ENCODE peak calls at places on chromosomes 4 and X, in four cellular contexts. One of them, this sample, is unnamed.

GRCh38 chr4:100016191-100016590 is 66.1 kb upstream of the H2AZ1 start:
- DNase-seq in WTC11: no peak
- DNase-seq in K562: no peak
- DNase-seq in GM12878: no peak
- DNase-seq in this sample: no peak

GRCh38 chr4:82429728-82430192 is 502 bp downstream of the HNRNPDL start:
- DNase-seq in WTC11: peak
- DNase-seq in K562: no peak
- DNase-seq in GM12878: no peak
- DNase-seq in this sample: peak

GRCh38 chr4:119286377-119287002 is 35.4 kb downstream of the FABP2 start:
- DNase-seq in WTC11: no peak
- DNase-seq in K562: no peak
- DNase-seq in GM12878: no peak
- DNase-seq in this sample: peak

GRCh38 chr4:28167411-28167810 is 1306.8 kb downstream of the STIM2 start:
- DNase-seq in WTC11: no peak
- DNase-seq in K562: no peak
- DNase-seq in GM12878: no peak
- DNase-seq in this sample: no peak

GRCh38 chr4:82043081-82043808 is 330.5 kb downstream of the HNRNPD start:
- DNase-seq in WTC11: peak
- DNase-seq in K562: peak
- DNase-seq in GM12878: no peak
- DNase-seq in this sample: peak

GRCh38 chr4:43271946-43272345 is 379.4 kb downstream of the GRXCR1 start:
- DNase-seq in WTC11: no peak
- DNase-seq in K562: no peak
- DNase-seq in GM12878: no peak
- DNase-seq in this sample: no peak

GRCh38 chr4:8469550-8469949 is 29.0 kb downstream of the TRMT44 start:
- DNase-seq in WTC11: no peak
- DNase-seq in K562: no peak
- DNase-seq in GM12878: no peak
- DNase-seq in this sample: no peak

GRCh38 chrX:29728639-29729038 is 486.7 kb upstream of the MAGEB2 start:
- DNase-seq in WTC11: no peak
- DNase-seq in K562: no peak
- DNase-seq in GM12878: no peak
- DNase-seq in this sample: no peak

GRCh38 chr4:8177956-8178355 is 19.3 kb upstream of the ABLIM2 start:
- DNase-seq in WTC11: no peak
- DNase-seq in K562: no peak
- DNase-seq in GM12878: no peak
- DNase-seq in this sample: no peak

GRCh38 chr4:156201050-156201449 is 247.4 kb upstream of the CTSO start:
- DNase-seq in WTC11: no peak
- DNase-seq in K562: no peak
- DNase-seq in GM12878: peak
- DNase-seq in this sample: no peak

GRCh38 chrX:38220936-38221386 is 290 bp upstream of the SRPX start:
- DNase-seq in WTC11: no peak
- DNase-seq in K562: no peak
- DNase-seq in GM12878: no peak
- DNase-seq in this sample: no peak

GRCh38 chrX:72478853-72479252 is 93.8 kb downstream of the HDAC8 start:
- DNase-seq in WTC11: no peak
- DNase-seq in K562: no peak
- DNase-seq in GM12878: no peak
- DNase-seq in this sample: no peak

GRCh38 chr4:566508-567295 is 9.4 kb downstream of the TMEM271 start:
- DNase-seq in WTC11: no peak
- DNase-seq in K562: peak
- DNase-seq in GM12878: no peak
- DNase-seq in this sample: no peak

GRCh38 chr4:63505714-63506460 is 903.4 kb downstream of the TECRL start:
- DNase-seq in WTC11: peak
- DNase-seq in K562: no peak
- DNase-seq in GM12878: no peak
- DNase-seq in this sample: peak

GRCh38 chrX:38214551-38214950 is 6.1 kb downstream of the SRPX start:
- DNase-seq in WTC11: no peak
- DNase-seq in K562: no peak
- DNase-seq in GM12878: no peak
- DNase-seq in this sample: no peak

GRCh38 chrX:138765061-138765460 is 53.5 kb upstream of the FGF13 start:
- DNase-seq in WTC11: no peak
- DNase-seq in K562: no peak
- DNase-seq in GM12878: no peak
- DNase-seq in this sample: no peak

GRCh38 chr4:78624048-78624447 is 72.5 kb downstream of the ANXA3 start:
- DNase-seq in WTC11: no peak
- DNase-seq in K562: no peak
- DNase-seq in GM12878: no peak
- DNase-seq in this sample: no peak
- TF ChIP-seq CREB1 in WTC11: no peak
- TF ChIP-seq CREB1 in K562: no peak
- TF ChIP-seq CREB1 in GM12878: no peak
- TF ChIP-seq CREB1 in this sample: no peak

GRCh38 chr4:87462102-87462501 is 39.7 kb downstream of the NUDT9 start:
- DNase-seq in WTC11: no peak
- DNase-seq in K562: no peak
- DNase-seq in GM12878: no peak
- DNase-seq in this sample: no peak
- TF ChIP-seq CREB1 in WTC11: no peak
- TF ChIP-seq CREB1 in K562: no peak
- TF ChIP-seq CREB1 in GM12878: no peak
- TF ChIP-seq CREB1 in this sample: no peak

DNA sequence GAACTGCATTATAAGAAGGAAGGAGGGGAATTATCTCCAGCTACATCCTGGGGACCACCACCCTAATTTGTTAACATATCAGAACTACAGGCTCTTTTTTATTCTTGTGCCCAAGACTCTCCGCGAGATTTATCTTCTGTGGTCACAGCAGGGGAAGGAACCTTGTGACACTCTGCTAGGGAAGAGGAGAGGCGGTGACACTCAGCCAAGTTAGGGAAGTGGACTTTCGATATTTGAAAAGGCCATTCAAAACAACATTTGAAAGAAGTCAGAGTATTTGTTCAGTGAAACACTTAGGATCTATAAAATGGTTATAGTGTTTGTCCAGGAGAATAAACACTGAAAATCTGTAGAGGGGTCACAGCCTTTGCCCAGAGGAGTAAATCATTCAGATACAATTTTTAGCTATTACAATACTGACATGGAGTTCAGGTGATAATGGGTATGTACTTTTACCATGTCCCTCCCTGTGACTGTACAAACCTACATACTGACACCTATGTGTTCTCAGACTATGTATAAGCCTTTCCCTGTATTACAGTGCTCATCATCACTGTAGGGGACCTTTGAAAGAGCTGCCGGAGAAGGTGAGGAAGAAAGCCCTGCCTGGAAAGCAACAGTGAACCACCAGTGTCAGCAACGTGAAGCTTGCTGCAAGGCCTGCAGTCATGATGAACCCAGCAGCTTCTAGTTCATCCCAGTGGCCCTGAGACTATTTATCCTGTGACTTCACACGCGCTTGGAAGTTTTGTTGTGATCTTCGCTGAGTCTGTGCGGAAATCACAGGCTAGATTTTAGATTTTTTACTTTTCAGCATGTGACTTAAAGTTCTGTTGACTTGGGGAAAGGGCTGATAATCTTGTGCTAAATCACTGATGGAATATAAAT is 8.5 kb upstream of the PTTG2 start:
- DNase-seq in WTC11: no peak
- DNase-seq in K562: no peak
- DNase-seq in GM12878: no peak
- DNase-seq in this sample: no peak
- TF ChIP-seq CREB1 in WTC11: no peak
- TF ChIP-seq CREB1 in K562: no peak
- TF ChIP-seq CREB1 in GM12878: no peak
- TF ChIP-seq CREB1 in this sample: no peak

DNA sequence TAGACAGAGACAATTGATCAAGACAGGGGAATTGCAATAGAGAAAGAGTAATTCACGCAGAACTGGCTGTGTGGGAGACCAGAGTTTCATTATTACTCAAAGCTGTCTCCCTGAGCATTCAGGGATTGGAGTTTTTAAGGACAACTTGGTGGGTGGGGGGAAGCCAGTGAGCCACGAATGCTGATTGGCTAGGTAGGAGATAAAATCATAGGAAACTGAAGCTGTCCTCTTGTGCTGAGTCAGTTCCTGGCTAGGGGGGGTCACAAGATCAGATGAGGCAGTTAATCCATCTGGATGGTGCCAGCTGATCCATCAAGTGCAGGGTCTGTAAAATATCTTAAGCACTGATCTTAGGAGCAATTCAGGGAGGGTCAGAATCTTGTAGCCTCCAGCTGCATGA is 358.6 kb downstream of the GPM6A start:
- DNase-seq in WTC11: no peak
- DNase-seq in K562: no peak
- DNase-seq in GM12878: no peak
- DNase-seq in this sample: no peak
- TF ChIP-seq CREB1 in WTC11: no peak
- TF ChIP-seq CREB1 in K562: no peak
- TF ChIP-seq CREB1 in GM12878: no peak
- TF ChIP-seq CREB1 in this sample: no peak

DNA sequence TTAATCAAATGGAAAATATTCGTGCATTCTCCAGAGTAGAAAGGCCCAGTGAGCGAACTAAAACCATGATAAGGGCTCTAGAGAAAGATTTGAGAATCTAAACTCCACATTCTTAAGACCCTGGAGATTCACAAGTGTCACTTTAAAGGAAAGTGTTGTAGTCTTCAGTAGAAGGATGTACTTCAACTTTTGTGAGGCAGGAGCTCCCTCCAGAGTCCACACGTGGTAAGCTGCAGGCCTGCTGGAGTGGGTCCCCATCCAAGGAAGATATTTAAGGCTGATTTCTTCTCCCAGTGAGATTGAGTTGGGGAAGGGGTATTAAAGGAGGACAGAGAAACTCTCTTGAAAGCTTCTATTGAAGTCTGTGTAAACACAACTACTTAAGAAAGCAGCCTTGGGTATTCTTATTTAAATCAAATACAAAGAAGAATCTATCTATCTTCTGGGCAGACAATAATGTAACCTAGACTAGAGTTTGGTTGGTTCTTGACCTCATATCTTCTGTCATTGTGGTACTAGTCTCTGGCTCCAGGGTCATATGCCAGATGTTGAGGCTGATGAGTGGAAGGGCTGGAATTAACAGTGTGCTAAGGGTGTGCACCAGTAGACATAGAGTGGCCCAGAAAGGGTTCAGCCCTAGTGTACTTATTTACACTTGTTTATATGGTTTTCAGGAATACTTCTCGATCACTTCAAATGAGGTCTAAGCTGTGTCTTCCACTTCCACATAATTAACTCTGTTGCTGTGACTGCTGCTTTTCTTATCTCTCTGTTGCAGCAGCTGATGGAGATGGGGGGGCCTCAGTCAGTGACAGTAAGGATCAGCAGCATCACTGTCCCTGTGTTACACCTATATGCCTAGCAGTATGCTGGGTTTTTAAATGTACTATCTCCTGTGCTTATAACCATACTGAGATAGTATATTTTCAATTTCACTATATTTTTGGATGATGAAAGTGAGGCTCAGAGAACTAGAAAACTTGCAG is 76.1 kb downstream of the HMGB2 start:
- DNase-seq in WTC11: peak
- DNase-seq in K562: peak
- DNase-seq in GM12878: no peak
- DNase-seq in this sample: peak
- TF ChIP-seq CREB1 in WTC11: no peak
- TF ChIP-seq CREB1 in K562: no peak
- TF ChIP-seq CREB1 in GM12878: no peak
- TF ChIP-seq CREB1 in this sample: no peak

DNA sequence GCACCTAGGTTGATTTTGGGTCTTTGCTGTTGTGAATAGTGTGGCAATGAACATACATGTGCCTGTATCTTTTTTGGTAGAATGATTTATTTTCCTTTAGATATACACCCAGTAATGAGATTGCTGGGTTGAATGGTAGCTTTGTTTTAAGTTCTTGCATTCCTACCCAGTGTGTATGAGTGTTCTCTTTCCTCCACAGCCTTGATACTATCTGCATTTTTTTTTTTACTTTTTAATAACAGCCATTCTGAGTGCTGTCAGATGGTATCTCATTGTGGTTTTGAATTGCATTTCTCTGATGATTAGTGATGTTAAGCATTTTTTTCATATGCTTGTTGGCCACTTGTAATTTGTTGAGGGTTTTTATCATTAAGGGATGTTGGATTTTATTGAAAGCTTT is 351.8 kb upstream of the GNPDA2 start:
- DNase-seq in WTC11: no peak
- DNase-seq in K562: no peak
- DNase-seq in GM12878: no peak
- DNase-seq in this sample: no peak
- TF ChIP-seq CREB1 in WTC11: no peak
- TF ChIP-seq CREB1 in K562: no peak
- TF ChIP-seq CREB1 in GM12878: no peak
- TF ChIP-seq CREB1 in this sample: no peak

DNA sequence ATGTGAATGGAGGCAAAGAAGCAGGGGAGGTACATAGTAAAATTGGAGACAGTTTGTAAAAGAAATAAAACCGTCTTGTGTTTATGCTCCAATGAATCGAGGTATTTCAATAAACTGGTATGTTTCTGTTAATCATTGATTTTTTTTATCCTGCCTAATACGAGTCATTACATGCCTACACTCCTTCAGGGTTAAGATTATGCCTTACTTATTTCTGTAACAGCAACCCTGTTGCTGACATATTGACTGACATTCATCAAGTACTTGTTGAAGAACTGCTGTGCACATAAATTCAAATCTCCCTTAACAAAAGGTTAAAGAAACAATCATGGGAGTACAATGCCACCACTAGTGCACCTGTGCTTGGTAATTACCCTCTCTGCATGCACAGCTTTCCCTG is 431.1 kb downstream of the KCNIP4 start:
- DNase-seq in WTC11: no peak
- DNase-seq in K562: no peak
- DNase-seq in GM12878: no peak
- DNase-seq in this sample: no peak
- TF ChIP-seq CREB1 in WTC11: no peak
- TF ChIP-seq CREB1 in K562: no peak
- TF ChIP-seq CREB1 in GM12878: no peak
- TF ChIP-seq CREB1 in this sample: no peak

GRCh38 chr4:56215901-56216300 is 171.4 kb downstream of the AASDH start:
- DNase-seq in WTC11: no peak
- DNase-seq in K562: no peak
- DNase-seq in GM12878: no peak
- DNase-seq in this sample: peak
- TF ChIP-seq CREB1 in WTC11: no peak
- TF ChIP-seq CREB1 in K562: no peak
- TF ChIP-seq CREB1 in GM12878: no peak
- TF ChIP-seq CREB1 in this sample: no peak